ENCODE peak calls at places on chromosomes 11 and 22, in four cellular contexts. M is MV-4-11, K is endothelial cell of umbilical vein, Z is HTR-8/SVneo. Q is an unnamed sample.

GRCh38 chr11:59191899-59192298 is 20.0 kb downstream of the DTX4 start:
- DNase-seq in M (no peak), K (no peak), Z (no peak), Q (no peak)

GRCh38 chr11:101126551-101127347 is 2.9 kb downstream of the PGR start:
- DNase-seq in M (no peak), K (peak), Z (no peak), Q (no peak)

GRCh38 chr11:125167292-125167953 is 2.9 kb downstream of the PKNOX2 start:
- DNase-seq in M (no peak), K (no peak), Z (no peak), Q (no peak)

GRCh38 chr11:94895451-94895850 is 77.9 kb downstream of the CWC15 start:
- DNase-seq in M (no peak), K (peak), Z (no peak), Q (no peak)

GRCh38 chr11:35549787-35550186 is 24.4 kb upstream of the PAMR1 start:
- DNase-seq in M (no peak), K (no peak), Z (peak), Q (no peak)

GRCh38 chr11:57288771-57289579 is 35.8 kb downstream of the TNKS1BP1 start:
- DNase-seq in M (no peak), K (peak), Z (no peak), Q (peak)

GRCh38 chr11:63553759-63554158 is 9.4 kb downstream of the PLAAT2 start:
- DNase-seq in M (peak), K (no peak), Z (no peak), Q (no peak)

GRCh38 chr11:110121204-110121603 is 28.0 kb downstream of the ZC3H12C start:
- DNase-seq in M (no peak), K (peak), Z (peak), Q (no peak)

GRCh38 chr11:95925011-95925410 is 1.1 kb upstream of the MTMR2 start:
- DNase-seq in M (no peak), K (no peak), Z (peak), Q (no peak)

GRCh38 chr22:20013382-20013871 is 3.2 kb downstream of the ARVCF start:
- DNase-seq in M (no peak), K (peak), Z (peak), Q (peak)

GRCh38 chr22:36252754-36253522 is at the start of gene APOL1:
- DNase-seq in M (peak), K (peak), Z (no peak), Q (no peak)

GRCh38 chr11:133821776-133822175 is 23.5 kb downstream of the SPATA19 start:
- DNase-seq in M (peak), K (no peak), Z (peak), Q (no peak)

GRCh38 chr22:43555561-43556515 is 144.0 kb downstream of the MPPED1 start:
- DNase-seq in M (no peak), K (no peak), Z (no peak), Q (no peak)

GRCh38 chr22:24983151-24983550 is 30.6 kb downstream of the KIAA1671 start:
- DNase-seq in M (no peak), K (peak), Z (no peak), Q (peak)

GRCh38 chr11:129239207-129239606 is 47.1 kb upstream of the ARHGAP32 start:
- DNase-seq in M (no peak), K (no peak), Z (no peak), Q (no peak)

GRCh38 chr11:122159173-122159701 is 43.2 kb upstream of the BLID start:
- DNase-seq in M (no peak), K (peak), Z (no peak), Q (no peak)

GRCh38 chr22:32996276-32996675 is 61.9 kb downstream of the SYN3 start:
- DNase-seq in M (no peak), K (no peak), Z (no peak), Q (no peak)

GRCh38 chr22:48939441-48940265 is 888.0 kb downstream of the BRD1 start:
- DNase-seq in M (no peak), K (no peak), Z (no peak), Q (no peak)

GRCh38 chr11:69385832-69386415 is 92.0 kb downstream of the MYEOV start:
- DNase-seq in M (no peak), K (no peak), Z (no peak), Q (no peak)

GRCh38 chr22:39947488-39948216 is 12.5 kb upstream of the TMA7B start:
- DNase-seq in M (no peak), K (no peak), Z (no peak), Q (no peak)

GRCh38 chr11:22162754-22163153 is 30.1 kb upstream of the ANO5 start:
- DNase-seq in M (peak), K (no peak), Z (no peak), Q (no peak)

GRCh38 chr11:106840993-106841392 is 177.3 kb downstream of the GUCY1A2 start:
- DNase-seq in M (no peak), K (no peak), Z (no peak), Q (no peak)

GRCh38 chr22:39530136-39530535 is 2.4 kb downstream of the RPS19BP1 start:
- DNase-seq in M (no peak), K (no peak), Z (no peak), Q (no peak)

GRCh38 chr22:37401861-37402506 is 25.3 kb downstream of the ELFN2 start:
- DNase-seq in M (no peak), K (no peak), Z (no peak), Q (no peak)

GRCh38 chr11:62804310-62805043 is 763 bp downstream of the NXF1 start:
- DNase-seq in M (peak), K (peak), Z (no peak), Q (no peak)

GRCh38 chr11:129836979-129837378 is 21.3 kb downstream of the TMEM45B start:
- DNase-seq in M (no peak), K (no peak), Z (no peak), Q (no peak)

GRCh38 chr11:36149538-36150242 is 139.5 kb downstream of the COMMD9 start:
- DNase-seq in M (peak), K (peak), Z (peak), Q (peak)

Q was measured in pulmonary artery endothelial cell.